ENCODE peak calls at places on chromosome 5, in eight cellular contexts. D is PC-9; K is mesothelial cell of epicardium; N is NCI-H2107; Y is CD8-positive, alpha-beta T cell; I is lower leg skin; O is effector memory CD8-positive, alpha-beta T cell; C is NCI-H2029. Q is an unnamed sample.
A peak's percentile ranks its signal among the peaks of the same experiment; 100 is the strongest.

GRCh38 chr5:102856374-102856748 is 101.3 kb downstream of the PAM start:
- DNase-seq in C (no peak), D (no peak), I (no peak), N (no peak), O (no peak), Y (no peak), K (no peak), Q (no peak)

GRCh38 chr5:32475338-32476097 is 31.0 kb upstream of the ZFR start:
- DNase-seq in O (no peak), N (no peak), K (no peak), I (no peak), Y (no peak), D (no peak), C (no peak), Q (no peak)

GRCh38 chr5:139402561-139403158 is 1.2 kb downstream of the SPATA24 start:
- DNase-seq in O (no peak), D (no peak), I (no peak), N (no peak), K (no peak), Y (no peak), C (peak; percentile 20), Q (peak; percentile 19)

GRCh38 chr5:100970646-100971045 is 67.6 kb upstream of the ST8SIA4 start:
- DNase-seq in D (no peak), O (no peak), Y (no peak), I (no peak), C (no peak), K (no peak), N (no peak), Q (no peak)

GRCh38 chr5:133942589-133943474 is 25.6 kb downstream of the C5orf15 start:
- DNase-seq in K (no peak), O (no peak), Y (no peak), D (no peak), I (no peak), N (no peak), C (peak; percentile 14), Q (no peak)

GRCh38 chr5:67193479-67193878 is 3.1 kb downstream of the CD180 start:
- DNase-seq in D (no peak), C (no peak), I (no peak), O (no peak), K (no peak), Y (no peak), N (no peak), Q (no peak)

GRCh38 chr5:53480474-53481353 is at the start of gene FST:
- DNase-seq in O (no peak), K (peak; percentile 67), N (no peak), I (no peak), Y (no peak), D (peak; percentile 2), C (no peak), Q (no peak)

GRCh38 chr5:43560128-43560527 is 3.3 kb upstream of the PAIP1 start:
- DNase-seq in N (no peak), Y (no peak), K (no peak), D (peak; percentile 43), I (no peak), O (no peak), C (peak; percentile 6), Q (no peak)

GRCh38 chr5:36079200-36079761 is 12.6 kb upstream of the UGT3A2 start:
- DNase-seq in I (no peak), C (peak; percentile 29), K (no peak), O (peak; percentile 8), D (peak; percentile 44), Y (no peak), N (peak; percentile 43), Q (peak; percentile 61)

GRCh38 chr5:130720355-130720754 is 444.7 kb downstream of the HINT1 start:
- DNase-seq in I (no peak), Y (no peak), K (no peak), C (peak; percentile 5), O (no peak), N (no peak), D (no peak), Q (peak; percentile 45)

GRCh38 chr5:148687427-148687826 is 33.1 kb upstream of the HTR4 start:
- DNase-seq in I (no peak), N (no peak), Y (no peak), O (no peak), K (no peak), C (no peak), D (peak; percentile 1), Q (peak; percentile 64)

GRCh38 chr5:59768204-59769040 is 125.1 kb downstream of the PDE4D start:
- DNase-seq in O (no peak), C (peak; percentile 77), K (peak; percentile 67), D (peak; percentile 58), I (peak; percentile 36), Y (no peak), N (peak; percentile 23), Q (no peak)

GRCh38 chr5:135437796-135438560 is 9.2 kb downstream of the DCANP1 start:
- DNase-seq in D (peak; percentile 86), K (no peak), O (no peak), I (peak; percentile 14), Y (no peak), N (no peak), C (peak; percentile 96), Q (peak; percentile 44)

GRCh38 chr5:6393596-6394194 is 15.3 kb upstream of the MED10 start:
- DNase-seq in O (no peak), K (no peak), C (peak; percentile 3), N (no peak), D (no peak), I (no peak), Y (no peak), Q (no peak)

GRCh38 chr5:38718874-38719391 is 126.9 kb upstream of the OSMR start:
- DNase-seq in Y (no peak), N (no peak), D (no peak), I (no peak), C (no peak), K (no peak), O (no peak), Q (no peak)

GRCh38 chr5:1185038-1185651 is 16.2 kb upstream of the SLC6A19 start:
- DNase-seq in O (no peak), Y (no peak), D (no peak), N (no peak), C (no peak), I (no peak), K (no peak), Q (no peak)

GRCh38 chr5:35811108-35811741 is 45.5 kb upstream of the IL7R start:
- DNase-seq in N (no peak), D (no peak), C (no peak), I (no peak), K (no peak), Y (no peak), O (peak; percentile 46), Q (no peak)

GRCh38 chr5:114223866-114224265 is 138.0 kb upstream of the KCNN2 start:
- DNase-seq in K (no peak), D (no peak), N (no peak), O (no peak), C (no peak), I (no peak), Y (no peak), Q (peak; percentile 22)

GRCh38 chr5:53783624-53784228 is 223.3 kb downstream of the NDUFS4 start:
- DNase-seq in C (no peak), I (no peak), K (no peak), Y (no peak), D (no peak), N (no peak), O (no peak), Q (no peak)

Q was measured in HCT116.